ENCODE peak calls at places on chromosome 11, in four cellular contexts. E is NCI-H2029, U is GF-D8, F is cerebellar cortex. L is an unnamed sample.

GRCh38 chr11:120431633-120432032 is 79.9 kb upstream of the GRIK4 start:
- DNase-seq in E (no peak), U (no peak), F (no peak), L (no peak)

GRCh38 chr11:3001496-3001895 is 9.4 kb upstream of the NAP1L4 start:
- DNase-seq in E (peak), U (no peak), F (no peak), L (no peak)

GRCh38 chr11:92340839-92341238 is 116.2 kb downstream of the FAT3 start:
- DNase-seq in E (no peak), U (no peak), F (no peak), L (no peak)

GRCh38 chr11:102833731-102834130 is 9.7 kb downstream of the MMP3 start:
- DNase-seq in E (no peak), U (no peak), F (no peak), L (no peak)

GRCh38 chr11:57251491-57252104 is 14.5 kb upstream of the APLNR start:
- DNase-seq in E (no peak), U (no peak), F (no peak), L (no peak)

GRCh38 chr11:65547446-65548125 is 10.6 kb downstream of the LTBP3 start:
- DNase-seq in E (no peak), U (no peak), F (no peak), L (no peak)

GRCh38 chr11:26712497-26712896 is 9.4 kb downstream of the SLC5A12 start:
- DNase-seq in E (no peak), U (no peak), F (no peak), L (no peak)

GRCh38 chr11:15010860-15011259 is 38.7 kb upstream of the CALCA start:
- DNase-seq in E (no peak), U (no peak), F (no peak), L (no peak)

GRCh38 chr11:117316197-117316961 is at the start of gene BACE1:
- DNase-seq in E (peak), U (no peak), F (peak), L (no peak)

L was measured in GM12878.